ENCODE peak calls at places on chromosome 9, in seven cellular contexts. T, H, D, X, L, N and Y are unnamed samples.

GRCh38 chr9:69221036-69221435 is 47.0 kb downstream of the TJP2 start:
- DNase-seq in T (no peak), H (no peak), D (no peak), X (no peak), L (no peak), N (no peak), Y (no peak)

GRCh38 chr9:127074561-127075548 is 47.6 kb downstream of the ANGPTL2 start:
- DNase-seq in T (no peak), H (peak), D (no peak), X (no peak), L (no peak), N (no peak), Y (no peak)

GRCh38 chr9:4489919-4490704 is at the start of gene SLC1A1:
- DNase-seq in T (peak), H (no peak), D (no peak), X (peak), L (peak), N (peak), Y (no peak)

GRCh38 chr9:107488400-107489143 is 997 bp downstream of the KLF4 start:
- DNase-seq in T (no peak), H (no peak), D (no peak), X (peak), L (peak), N (peak), Y (no peak)

GRCh38 chr9:91856419-91856818 is 93.6 kb downstream of the ROR2 start:
- DNase-seq in T (no peak), H (no peak), D (no peak), X (no peak), L (no peak), N (no peak), Y (no peak)

GRCh38 chr9:20205821-20206220 is 416.5 kb downstream of the MLLT3 start:
- DNase-seq in T (peak), H (no peak), D (no peak), X (no peak), L (no peak), N (no peak), Y (no peak)

GRCh38 chr9:134058716-134059115 is 9.1 kb downstream of the BRD3 start:
- DNase-seq in T (peak), H (no peak), D (no peak), X (no peak), L (no peak), N (no peak), Y (no peak)

GRCh38 chr9:101388507-101388993 is 3.7 kb upstream of the BAAT start:
- DNase-seq in T (no peak), H (peak), D (no peak), X (peak), L (no peak), N (no peak), Y (no peak)

GRCh38 chr9:114190563-114190905 is 35.2 kb downstream of the COL27A1 start:
- DNase-seq in T (no peak), H (no peak), D (no peak), X (no peak), L (no peak), N (no peak), Y (no peak)

GRCh38 chr9:82651474-82651873 is 411.5 kb downstream of the RASEF start:
- DNase-seq in T (no peak), H (no peak), D (no peak), X (no peak), L (no peak), N (no peak), Y (no peak)

GRCh38 chr9:131616983-131617604 is 71.8 kb downstream of the PRRT1B start:
- DNase-seq in T (no peak), H (peak), D (no peak), X (no peak), L (no peak), N (peak), Y (no peak)

GRCh38 chr9:109010676-109011655 is 2.3 kb downstream of the CTNNAL1 start:
- DNase-seq in T (peak), H (no peak), D (peak), X (no peak), L (peak), N (peak), Y (no peak)

GRCh38 chr9:114805670-114806551 is at the start of gene TNFSF15:
- DNase-seq in T (no peak), H (no peak), D (no peak), X (no peak), L (peak), N (no peak), Y (peak)

GRCh38 chr9:98271479-98271878 is 16.0 kb upstream of the TBC1D2 start:
- DNase-seq in T (no peak), H (no peak), D (no peak), X (no peak), L (no peak), N (no peak), Y (no peak)

GRCh38 chr9:26391036-26391435 is 501.6 kb downstream of the CAAP1 start:
- DNase-seq in T (no peak), H (no peak), D (no peak), X (no peak), L (no peak), N (no peak), Y (no peak)

GRCh38 chr9:16103613-16104012 is 550.8 kb downstream of the CCDC171 start:
- DNase-seq in T (no peak), H (no peak), D (no peak), X (no peak), L (no peak), N (no peak), Y (no peak)

GRCh38 chr9:113823421-113823820 is 52.7 kb upstream of the ZNF618 start:
- DNase-seq in T (no peak), H (no peak), D (no peak), X (no peak), L (no peak), N (no peak), Y (no peak)

GRCh38 chr9:101711330-101711941 is 27.0 kb downstream of the GRIN3A start:
- DNase-seq in T (no peak), H (no peak), D (no peak), X (no peak), L (peak), N (no peak), Y (no peak)

GRCh38 chr9:1495684-1496083 is 445.5 kb downstream of the DMRT2 start:
- DNase-seq in T (no peak), H (no peak), D (no peak), X (peak), L (no peak), N (no peak), Y (no peak)

GRCh38 chr9:16106211-16106610 is 553.4 kb downstream of the CCDC171 start:
- DNase-seq in T (no peak), H (no peak), D (no peak), X (no peak), L (no peak), N (no peak), Y (no peak)

GRCh38 chr9:89791754-89792153 is 186.9 kb downstream of the GADD45G start:
- DNase-seq in T (no peak), H (no peak), D (no peak), X (no peak), L (no peak), N (no peak), Y (no peak)

GRCh38 chr9:14014209-14014608 is 299.7 kb downstream of the NFIB start:
- DNase-seq in T (no peak), H (no peak), D (no peak), X (no peak), L (no peak), N (no peak), Y (no peak)

GRCh38 chr9:75087279-75087823 is 604 bp downstream of the NMRK1 start:
- DNase-seq in T (peak), H (no peak), D (peak), X (no peak), L (peak), N (peak), Y (no peak)

GRCh38 chr9:133603165-133603927 is 5.8 kb downstream of the FAM163B start:
- DNase-seq in T (no peak), H (no peak), D (no peak), X (no peak), L (no peak), N (no peak), Y (no peak)

GRCh38 chr9:71681708-71682268 is 86.5 kb downstream of the CEMIP2 start:
- DNase-seq in T (no peak), H (no peak), D (no peak), X (no peak), L (no peak), N (peak), Y (no peak)

GRCh38 chr9:36207546-36208012 is 16.9 kb downstream of the CLTA start:
- DNase-seq in T (no peak), H (no peak), D (no peak), X (no peak), L (no peak), N (peak), Y (no peak)

GRCh38 chr9:38186372-38187115 is 117.5 kb upstream of the SHB start:
- DNase-seq in T (no peak), H (no peak), D (no peak), X (no peak), L (no peak), N (peak), Y (no peak)

GRCh38 chr9:137506702-137507171 is 43.5 kb downstream of the PNPLA7 start:
- DNase-seq in T (no peak), H (no peak), D (no peak), X (no peak), L (no peak), N (no peak), Y (no peak)

GRCh38 chr9:131584858-131585257 is 39.5 kb downstream of the PRRT1B start:
- DNase-seq in T (no peak), H (no peak), D (peak), X (no peak), L (no peak), N (no peak), Y (no peak)

GRCh38 chr9:132762896-132763295 is 92.6 kb downstream of the GTF3C4 start:
- DNase-seq in T (no peak), H (no peak), D (no peak), X (no peak), L (no peak), N (no peak), Y (no peak)

GRCh38 chr9:5442400-5443011 is 4.8 kb upstream of the PLGRKT start:
- DNase-seq in T (peak), H (peak), D (no peak), X (peak), L (no peak), N (peak), Y (no peak)

GRCh38 chr9:84670801-84671153 is 1.2 kb downstream of the NTRK2 start:
- DNase-seq in T (no peak), H (no peak), D (no peak), X (no peak), L (no peak), N (no peak), Y (no peak)

GRCh38 chr9:117555964-117556629 is 141.2 kb upstream of the ASTN2 start:
- DNase-seq in T (peak), H (no peak), D (no peak), X (peak), L (peak), N (peak), Y (no peak)